ENCODE peak calls at places on chromosomes 1 and 21, in six cellular contexts. I is fibroblast of lung, J is keratinocyte, E is lower lobe of right lung, L is sigmoid colon, B is IMR-90. C is an unnamed sample.

GRCh38 chr1:33005812-33006465 is 30.7 kb downstream of the AK2 start:
- DNase-seq in E (no peak), B (no peak), J (no peak), I (peak), L (no peak), C (no peak)

GRCh38 chr1:4207183-4207582 is 307.1 kb upstream of the C1orf174 start:
- DNase-seq in B (no peak), L (no peak), E (no peak), I (no peak), J (no peak), C (no peak)

GRCh38 chr1:205344010-205344808 is 12.5 kb downstream of the KLHDC8A start:
- DNase-seq in B (no peak), L (no peak), J (no peak), E (peak), I (no peak), C (no peak)

GRCh38 chr1:195332102-195332501 is 1276.1 kb downstream of the KCNT2 start:
- DNase-seq in E (no peak), J (no peak), L (no peak), B (no peak), I (no peak), C (no peak)

GRCh38 chr1:234933475-234933874 is 195.2 kb downstream of the TOMM20 start:
- DNase-seq in B (peak), E (peak), J (no peak), I (peak), L (no peak), C (no peak)

GRCh38 chr21:29465528-29465927 is 166.8 kb downstream of the BACH1 start:
- DNase-seq in I (no peak), E (no peak), L (no peak), B (peak), J (no peak), C (no peak)

GRCh38 chr1:66335859-66336640 is 197.9 kb upstream of the SGIP1 start:
- DNase-seq in I (no peak), B (peak), L (peak), E (peak), J (no peak), C (peak)

GRCh38 chr1:30140566-30140965 is 582.8 kb downstream of the MATN1 start:
- DNase-seq in L (no peak), J (no peak), I (no peak), B (no peak), E (no peak), C (peak)

GRCh38 chr1:167463856-167464565 is 54.3 kb downstream of the CD247 start:
- DNase-seq in J (no peak), L (peak), E (no peak), B (no peak), I (no peak), C (no peak)

GRCh38 chr1:211892577-211892976 is 62.0 kb upstream of the LPGAT1 start:
- DNase-seq in L (no peak), J (no peak), B (no peak), I (no peak), E (no peak), C (no peak)

GRCh38 chr1:54367613-54368012 is 38.6 kb downstream of the SSBP3 start:
- DNase-seq in L (no peak), E (no peak), J (no peak), I (no peak), B (peak), C (no peak)

GRCh38 chr1:156544592-156545102 is 27.7 kb downstream of the IQGAP3 start:
- DNase-seq in I (no peak), J (no peak), L (peak), E (no peak), B (no peak), C (no peak)
- H3K4me3 ChIP-seq in I (no peak), J (no peak), L (no peak), E (no peak), B (no peak), C (no peak)

DNA sequence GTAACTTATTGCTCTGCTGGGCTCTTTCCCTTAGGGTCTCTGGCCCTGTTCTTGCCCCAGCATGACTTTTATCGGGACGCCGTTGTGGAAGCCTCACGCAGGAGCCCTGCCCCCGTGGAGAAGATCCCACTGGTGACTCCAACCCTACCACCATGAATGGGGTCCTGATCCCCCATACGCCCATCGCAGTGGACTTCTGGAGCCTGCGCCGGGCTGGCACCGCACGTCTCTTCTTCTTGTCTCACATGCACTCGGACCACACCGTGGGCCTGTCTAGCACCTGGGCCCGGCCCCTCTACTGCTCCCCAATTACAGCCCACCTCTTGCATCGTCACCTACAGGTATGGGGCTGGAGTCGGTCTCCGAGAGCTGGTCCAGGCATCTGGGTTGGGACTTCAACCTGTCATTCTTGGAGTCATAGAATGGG is 322 bp downstream of the DCLRE1B start:
- DNase-seq in L (peak), E (peak), B (no peak), J (no peak), I (no peak), C (no peak)
- TF ChIP-seq CTCF in L (no peak), E (no peak), B (no peak), J (no peak), I (no peak), C (no peak)

DNA sequence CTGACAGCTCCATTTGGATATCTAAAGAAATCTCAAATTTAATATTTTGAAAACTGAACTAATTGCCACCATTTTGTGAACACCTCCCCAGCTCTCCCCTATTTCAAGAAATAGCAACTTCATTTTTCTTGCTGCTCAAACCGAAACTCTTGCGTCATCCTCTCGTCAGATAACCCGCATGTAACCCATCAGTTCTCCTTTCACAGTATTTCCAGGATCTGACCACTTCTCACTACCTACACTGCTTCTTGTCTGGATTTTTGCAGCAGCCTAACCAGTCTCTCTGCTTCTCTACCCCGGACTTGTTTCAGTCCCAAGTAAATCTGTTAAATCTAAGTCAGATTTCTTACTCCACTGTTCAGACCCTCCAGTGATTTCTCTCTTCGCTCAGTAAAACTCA is 75.6 kb downstream of the MTR start:
- DNase-seq in E (no peak), L (no peak), J (no peak), I (no peak), B (no peak), C (no peak)
- H3K27ac ChIP-seq in E (no peak), L (no peak), J (no peak), I (no peak), B (no peak), C (no peak)

GRCh38 chr1:43217747-43218146 is 45.6 kb downstream of the CFAP57 start:
- DNase-seq in J (no peak), E (no peak), I (no peak), L (no peak), B (no peak), C (no peak)

GRCh38 chr1:43214465-43215444 is 42.6 kb downstream of the CFAP57 start:
- DNase-seq in J (no peak), L (no peak), E (no peak), B (peak), I (no peak), C (no peak)
- H3K4me3 ChIP-seq in J (no peak), L (no peak), E (no peak), B (no peak), I (no peak), C (no peak)

GRCh38 chr1:196777603-196778002 is 3.0 kb downstream of the CFHR3 start:
- DNase-seq in E (no peak), L (no peak), B (no peak), J (no peak), I (no peak), C (no peak)
- TF ChIP-seq CTCF in E (no peak), L (no peak), B (no peak), J (no peak), I (no peak), C (no peak)

DNA sequence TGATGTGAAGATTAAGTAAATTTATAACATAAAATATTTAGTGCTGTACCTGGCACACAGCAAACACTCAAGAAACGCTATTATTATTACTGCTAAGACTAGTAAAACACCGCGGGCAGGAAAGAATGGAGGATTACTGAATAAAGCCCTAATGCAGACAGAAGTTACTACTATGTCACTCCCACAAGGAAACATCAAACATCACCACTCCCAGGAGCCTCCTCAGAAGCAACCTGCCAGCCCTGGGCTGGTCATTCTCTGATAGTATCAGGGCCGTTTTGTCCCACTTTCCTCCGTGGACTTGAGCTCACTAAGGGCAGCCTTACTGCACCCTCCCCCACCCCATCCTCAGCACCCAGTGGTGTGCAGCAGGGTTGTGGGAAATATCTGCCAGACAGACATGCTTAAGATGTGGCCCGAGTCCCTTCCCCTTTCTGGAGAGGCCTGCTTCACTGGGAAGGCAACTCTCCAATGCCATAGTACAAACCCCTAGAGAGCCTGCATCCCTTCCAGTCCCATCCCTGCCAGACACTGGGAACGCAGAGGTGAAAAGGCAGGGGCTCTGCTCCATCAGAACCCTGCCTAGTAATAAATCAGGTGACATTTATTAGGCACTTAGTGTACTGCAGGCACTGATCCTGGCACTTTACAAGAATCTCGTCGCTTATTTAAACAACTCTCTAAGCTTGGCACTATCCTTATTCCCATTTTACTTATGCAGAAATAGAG is 41.7 kb upstream of the ECE1 start:
- DNase-seq in I (no peak), J (no peak), E (no peak), L (peak), B (no peak), C (no peak)
- H3K27ac ChIP-seq in I (no peak), J (no peak), E (peak), L (peak), B (no peak), C (peak)

GRCh38 chr1:10032287-10032589 is 520 bp upstream of the UBE4B start:
- DNase-seq in E (no peak), I (no peak), J (no peak), B (no peak), L (no peak), C (no peak)
- H3K4me3 ChIP-seq in E (peak), I (peak), J (no peak), B (peak), L (no peak), C (peak)

C was measured in coronary artery.